ENCODE peak calls at places on chromosomes 12 and 14, in five cellular contexts. One of them, this sample, is unnamed.

GRCh38 chr12:93336344-93336743 is 41.4 kb upstream of the NUDT4 start:
- DNase-seq in lower leg skin: peak
- DNase-seq in right atrium auricular region: no peak
- DNase-seq in tibial artery: no peak
- DNase-seq in foreskin fibroblast: no peak
- DNase-seq in this sample: peak

GRCh38 chr12:114876968-114877680 is 193.1 kb upstream of the TBX3 start:
- DNase-seq in foreskin fibroblast: no peak
- DNase-seq in tibial artery: no peak
- DNase-seq in right atrium auricular region: no peak
- DNase-seq in lower leg skin: no peak
- DNase-seq in this sample: no peak

GRCh38 chr12:52033506-52034258 is 17.6 kb upstream of the NR4A1 start:
- DNase-seq in foreskin fibroblast: no peak
- DNase-seq in lower leg skin: peak
- DNase-seq in right atrium auricular region: no peak
- DNase-seq in tibial artery: no peak
- DNase-seq in this sample: no peak

GRCh38 chr12:83036847-83037246 is 350.1 kb downstream of the TMTC2 start:
- DNase-seq in right atrium auricular region: no peak
- DNase-seq in tibial artery: no peak
- DNase-seq in foreskin fibroblast: no peak
- DNase-seq in lower leg skin: no peak
- DNase-seq in this sample: no peak

GRCh38 chr14:69137456-69138188 is 15.3 kb downstream of the DCAF5 start:
- DNase-seq in tibial artery: no peak
- DNase-seq in right atrium auricular region: no peak
- DNase-seq in foreskin fibroblast: no peak
- DNase-seq in lower leg skin: no peak
- DNase-seq in this sample: no peak

GRCh38 chr14:53295985-53296582 is 143.0 kb upstream of the DDHD1 start:
- DNase-seq in right atrium auricular region: no peak
- DNase-seq in lower leg skin: no peak
- DNase-seq in tibial artery: no peak
- DNase-seq in foreskin fibroblast: no peak
- DNase-seq in this sample: no peak

GRCh38 chr12:57852620-57853509 is 6.3 kb upstream of the CTDSP2 start:
- DNase-seq in foreskin fibroblast: no peak
- DNase-seq in tibial artery: peak
- DNase-seq in lower leg skin: no peak
- DNase-seq in right atrium auricular region: no peak
- DNase-seq in this sample: no peak

GRCh38 chr12:54352022-54352531 is 12.2 kb downstream of the GPR84 start:
- DNase-seq in tibial artery: no peak
- DNase-seq in foreskin fibroblast: peak
- DNase-seq in right atrium auricular region: no peak
- DNase-seq in lower leg skin: no peak
- DNase-seq in this sample: no peak

GRCh38 chr12:106141003-106141402 is 2.2 kb upstream of the NUAK1 start:
- DNase-seq in tibial artery: no peak
- DNase-seq in lower leg skin: peak
- DNase-seq in foreskin fibroblast: no peak
- DNase-seq in right atrium auricular region: no peak
- DNase-seq in this sample: no peak

GRCh38 chr14:102095871-102096568 is 9.2 kb upstream of the HSP90AA1 start:
- DNase-seq in tibial artery: no peak
- DNase-seq in foreskin fibroblast: no peak
- DNase-seq in right atrium auricular region: no peak
- DNase-seq in lower leg skin: no peak
- DNase-seq in this sample: no peak

GRCh38 chr12:131114942-131115584 is 161.4 kb downstream of the ADGRD1 start:
- DNase-seq in lower leg skin: no peak
- DNase-seq in right atrium auricular region: no peak
- DNase-seq in foreskin fibroblast: no peak
- DNase-seq in tibial artery: no peak
- DNase-seq in this sample: no peak

GRCh38 chr12:57803317-57803893 is 15.1 kb downstream of the AVIL start:
- DNase-seq in tibial artery: no peak
- DNase-seq in foreskin fibroblast: peak
- DNase-seq in right atrium auricular region: no peak
- DNase-seq in lower leg skin: no peak
- DNase-seq in this sample: no peak

GRCh38 chr14:47262801-47263200 is 412.6 kb downstream of the MDGA2 start:
- DNase-seq in tibial artery: no peak
- DNase-seq in right atrium auricular region: no peak
- DNase-seq in lower leg skin: no peak
- DNase-seq in foreskin fibroblast: no peak
- DNase-seq in this sample: no peak

GRCh38 chr14:64715146-64715627 is 11.0 kb downstream of the PLEKHG3 start:
- DNase-seq in right atrium auricular region: no peak
- DNase-seq in tibial artery: peak
- DNase-seq in lower leg skin: peak
- DNase-seq in foreskin fibroblast: no peak
- DNase-seq in this sample: no peak

GRCh38 chr14:69354383-69355154 is 43.5 kb downstream of the ERH start:
- DNase-seq in lower leg skin: peak
- DNase-seq in right atrium auricular region: no peak
- DNase-seq in tibial artery: no peak
- DNase-seq in foreskin fibroblast: no peak
- DNase-seq in this sample: no peak

GRCh38 chr12:105419606-105420005 is 89.1 kb downstream of the C12orf75 start:
- DNase-seq in tibial artery: no peak
- DNase-seq in foreskin fibroblast: no peak
- DNase-seq in right atrium auricular region: no peak
- DNase-seq in lower leg skin: no peak
- DNase-seq in this sample: no peak

GRCh38 chr12:114864688-114865685 is 181.0 kb upstream of the TBX3 start:
- DNase-seq in tibial artery: no peak
- DNase-seq in foreskin fibroblast: no peak
- DNase-seq in right atrium auricular region: no peak
- DNase-seq in lower leg skin: no peak
- DNase-seq in this sample: no peak

GRCh38 chr12:89618113-89618862 is 90.3 kb downstream of the ATP2B1 start:
- DNase-seq in lower leg skin: no peak
- DNase-seq in right atrium auricular region: no peak
- DNase-seq in tibial artery: no peak
- DNase-seq in foreskin fibroblast: no peak
- DNase-seq in this sample: no peak

GRCh38 chr12:64566122-64566521 is 44.2 kb upstream of the RASSF3 start:
- DNase-seq in lower leg skin: no peak
- DNase-seq in foreskin fibroblast: no peak
- DNase-seq in right atrium auricular region: no peak
- DNase-seq in tibial artery: no peak
- DNase-seq in this sample: peak

GRCh38 chr14:21107360-21107781 is 6.5 kb downstream of the TMEM253 start:
- DNase-seq in lower leg skin: no peak
- DNase-seq in foreskin fibroblast: no peak
- DNase-seq in tibial artery: no peak
- DNase-seq in right atrium auricular region: no peak
- DNase-seq in this sample: no peak

GRCh38 chr12:81086342-81086741 is 8.5 kb downstream of the ACSS3 start:
- DNase-seq in tibial artery: no peak
- DNase-seq in lower leg skin: no peak
- DNase-seq in right atrium auricular region: no peak
- DNase-seq in foreskin fibroblast: no peak
- DNase-seq in this sample: no peak

GRCh38 chr14:102525213-102526143 is 15.9 kb upstream of the ANKRD9 start:
- DNase-seq in foreskin fibroblast: peak
- DNase-seq in lower leg skin: no peak
- DNase-seq in tibial artery: no peak
- DNase-seq in right atrium auricular region: no peak
- DNase-seq in this sample: no peak

GRCh38 chr12:113115455-113116126 is 20.0 kb downstream of the RASAL1 start:
- DNase-seq in foreskin fibroblast: no peak
- DNase-seq in lower leg skin: no peak
- DNase-seq in tibial artery: no peak
- DNase-seq in right atrium auricular region: no peak
- DNase-seq in this sample: no peak

GRCh38 chr14:93984987-93985410 is 8.6 kb upstream of the ASB2 start:
- DNase-seq in right atrium auricular region: no peak
- DNase-seq in lower leg skin: no peak
- DNase-seq in foreskin fibroblast: peak
- DNase-seq in tibial artery: peak
- DNase-seq in this sample: peak

GRCh38 chr12:89157413-89157812 is 194.9 kb downstream of the DUSP6 start:
- DNase-seq in tibial artery: no peak
- DNase-seq in foreskin fibroblast: no peak
- DNase-seq in lower leg skin: no peak
- DNase-seq in right atrium auricular region: no peak
- DNase-seq in this sample: no peak

GRCh38 chr14:99807413-99808132 is 14.4 kb downstream of the EML1 start:
- DNase-seq in foreskin fibroblast: no peak
- DNase-seq in right atrium auricular region: no peak
- DNase-seq in lower leg skin: peak
- DNase-seq in tibial artery: no peak
- DNase-seq in this sample: no peak
- TF ChIP-seq CTCF in foreskin fibroblast: no peak
- TF ChIP-seq CTCF in right atrium auricular region: no peak
- TF ChIP-seq CTCF in lower leg skin: no peak
- TF ChIP-seq CTCF in tibial artery: no peak
- TF ChIP-seq CTCF in this sample: no peak

GRCh38 chr14:39422243-39422642 is 10.0 kb downstream of the FBXO33 start:
- DNase-seq in right atrium auricular region: no peak
- DNase-seq in tibial artery: no peak
- DNase-seq in lower leg skin: no peak
- DNase-seq in foreskin fibroblast: no peak
- DNase-seq in this sample: no peak

GRCh38 chr14:39428118-39428517 is 4.1 kb downstream of the FBXO33 start:
- DNase-seq in right atrium auricular region: no peak
- DNase-seq in tibial artery: no peak
- DNase-seq in foreskin fibroblast: no peak
- DNase-seq in lower leg skin: peak
- DNase-seq in this sample: no peak

GRCh38 chr14:39426605-39427004 is 5.6 kb downstream of the FBXO33 start:
- DNase-seq in foreskin fibroblast: peak
- DNase-seq in tibial artery: no peak
- DNase-seq in right atrium auricular region: no peak
- DNase-seq in lower leg skin: no peak
- DNase-seq in this sample: no peak

GRCh38 chr14:39423793-39424192 is 8.4 kb downstream of the FBXO33 start:
- DNase-seq in right atrium auricular region: no peak
- DNase-seq in lower leg skin: no peak
- DNase-seq in tibial artery: no peak
- DNase-seq in foreskin fibroblast: no peak
- DNase-seq in this sample: no peak

GRCh38 chr14:39425947-39426346 is 6.3 kb downstream of the FBXO33 start:
- DNase-seq in lower leg skin: no peak
- DNase-seq in tibial artery: no peak
- DNase-seq in foreskin fibroblast: no peak
- DNase-seq in right atrium auricular region: no peak
- DNase-seq in this sample: no peak
- H3K4me3 ChIP-seq in lower leg skin: no peak
- H3K4me3 ChIP-seq in tibial artery: no peak
- H3K4me3 ChIP-seq in foreskin fibroblast: no peak
- H3K4me3 ChIP-seq in right atrium auricular region: no peak
- H3K4me3 ChIP-seq in this sample: no peak

GRCh38 chr14:88559852-88560251 is 3.0 kb upstream of the ZC3H14 start:
- DNase-seq in right atrium auricular region: no peak
- DNase-seq in foreskin fibroblast: peak
- DNase-seq in lower leg skin: no peak
- DNase-seq in tibial artery: no peak
- DNase-seq in this sample: no peak
- TF ChIP-seq CTCF in right atrium auricular region: no peak
- TF ChIP-seq CTCF in foreskin fibroblast: peak
- TF ChIP-seq CTCF in lower leg skin: no peak
- TF ChIP-seq CTCF in tibial artery: no peak
- TF ChIP-seq CTCF in this sample: peak

GRCh38 chr12:119667577-119668314 is at the start of gene PRKAB1:
- DNase-seq in tibial artery: peak
- DNase-seq in foreskin fibroblast: peak
- DNase-seq in right atrium auricular region: peak
- DNase-seq in lower leg skin: peak
- DNase-seq in this sample: peak

GRCh38 chr12:119668315-119668651 is 350 bp downstream of the PRKAB1 start:
- DNase-seq in foreskin fibroblast: no peak
- DNase-seq in right atrium auricular region: no peak
- DNase-seq in lower leg skin: no peak
- DNase-seq in tibial artery: no peak
- DNase-seq in this sample: no peak

GRCh38 chr12:119672194-119672593 is 4.3 kb downstream of the PRKAB1 start:
- DNase-seq in right atrium auricular region: no peak
- DNase-seq in foreskin fibroblast: no peak
- DNase-seq in lower leg skin: no peak
- DNase-seq in tibial artery: no peak
- DNase-seq in this sample: no peak

GRCh38 chr12:119671070-119671469 is 3.1 kb downstream of the PRKAB1 start:
- DNase-seq in lower leg skin: no peak
- DNase-seq in foreskin fibroblast: no peak
- DNase-seq in right atrium auricular region: no peak
- DNase-seq in tibial artery: no peak
- DNase-seq in this sample: no peak

GRCh38 chr12:119669744-119670472 is 2.0 kb downstream of the PRKAB1 start:
- DNase-seq in tibial artery: no peak
- DNase-seq in right atrium auricular region: no peak
- DNase-seq in foreskin fibroblast: no peak
- DNase-seq in lower leg skin: no peak
- DNase-seq in this sample: no peak
- H3K4me3 ChIP-seq in tibial artery: no peak
- H3K4me3 ChIP-seq in right atrium auricular region: no peak
- H3K4me3 ChIP-seq in foreskin fibroblast: no peak
- H3K4me3 ChIP-seq in lower leg skin: no peak
- H3K4me3 ChIP-seq in this sample: no peak

GRCh38 chr12:56271031-56271430 is 4.3 kb downstream of the COQ10A start:
- DNase-seq in tibial artery: no peak
- DNase-seq in foreskin fibroblast: no peak
- DNase-seq in right atrium auricular region: no peak
- DNase-seq in lower leg skin: no peak
- DNase-seq in this sample: no peak
- TF ChIP-seq CTCF in tibial artery: peak
- TF ChIP-seq CTCF in foreskin fibroblast: peak
- TF ChIP-seq CTCF in right atrium auricular region: no peak
- TF ChIP-seq CTCF in lower leg skin: no peak
- TF ChIP-seq CTCF in this sample: peak

GRCh38 chr14:104792945-104793702 is 2.4 kb downstream of the AKT1 start:
- DNase-seq in tibial artery: no peak
- DNase-seq in lower leg skin: no peak
- DNase-seq in foreskin fibroblast: no peak
- DNase-seq in right atrium auricular region: no peak
- DNase-seq in this sample: no peak
- H3K4me3 ChIP-seq in tibial artery: peak
- H3K4me3 ChIP-seq in lower leg skin: no peak
- H3K4me3 ChIP-seq in foreskin fibroblast: peak
- H3K4me3 ChIP-seq in right atrium auricular region: no peak
- H3K4me3 ChIP-seq in this sample: no peak